ENCODE peak calls at places on chromosomes 2 and 18, in seven cellular contexts. S is GM23338, P is tibial artery, B is GM23248, L is lower lobe of right lung, W is tibial nerve, O is body of pancreas. V is an unnamed sample.

GRCh38 chr2:54577035-54577434 is 120.9 kb downstream of the SPTBN1 start:
- DNase-seq in B (no peak), S (no peak), O (peak; percentile 87), L (no peak), P (no peak), W (no peak), V (no peak)

GRCh38 chr18:28075501-28075900 is 101.4 kb downstream of the CDH2 start:
- DNase-seq in L (no peak), O (no peak), S (no peak), B (peak; percentile 50), P (no peak), W (no peak), V (no peak)

GRCh38 chr18:10923225-10923624 is 226.1 kb downstream of the PIEZO2 start:
- DNase-seq in L (no peak), B (peak; percentile 21), S (no peak), P (no peak), O (no peak), W (no peak), V (no peak)

GRCh38 chr18:5455644-5456043 is 88.2 kb downstream of the EPB41L3 start:
- DNase-seq in B (no peak), W (no peak), O (no peak), P (no peak), S (no peak), L (no peak), V (no peak)

GRCh38 chr2:234463626-234464290 is 33.1 kb downstream of the ARL4C start:
- DNase-seq in S (no peak), O (no peak), P (no peak), L (no peak), W (no peak), B (no peak), V (peak; percentile 68)

GRCh38 chr2:3631851-3632659 is 25.9 kb upstream of the ALLC start:
- DNase-seq in O (peak; percentile 8), S (no peak), B (no peak), L (no peak), P (peak; percentile 50), W (no peak), V (no peak)

GRCh38 chr2:8408560-8409460 is 273.0 kb upstream of the ID2 start:
- DNase-seq in B (no peak), S (no peak), L (no peak), W (no peak), O (no peak), P (no peak), V (no peak)

GRCh38 chr2:68537872-68538271 is 70.5 kb downstream of the APLF start:
- DNase-seq in O (no peak), P (no peak), L (no peak), S (no peak), B (peak; percentile 65), W (no peak), V (no peak)

GRCh38 chr2:51301376-51301775 is 269.4 kb upstream of the NRXN1 start:
- DNase-seq in B (no peak), P (no peak), S (peak; percentile 5), W (no peak), L (no peak), O (no peak), V (no peak)

GRCh38 chr2:29269095-29270090 is 154.2 kb downstream of the CLIP4 start:
- DNase-seq in W (no peak), B (no peak), P (peak; percentile 33), O (no peak), S (no peak), L (no peak), V (no peak)

GRCh38 chr2:43158259-43158880 is 68.0 kb downstream of the ZFP36L2 start:
- DNase-seq in B (peak; percentile 90), W (peak; percentile 40), L (peak; percentile 92), O (peak; percentile 63), P (peak; percentile 95), S (no peak), V (peak; percentile 62)

GRCh38 chr2:109497447-109497846 is 116.3 kb downstream of the SEPTIN10 start:
- DNase-seq in W (no peak), S (no peak), L (no peak), P (no peak), O (no peak), B (peak; percentile 78), V (no peak)

GRCh38 chr2:236802862-236803261 is 233.2 kb downstream of the ACKR3 start:
- DNase-seq in B (no peak), P (no peak), L (no peak), S (no peak), W (no peak), O (no peak), V (no peak)

GRCh38 chr2:191050640-191050987 is 36.6 kb upstream of the STAT1 start:
- DNase-seq in L (no peak), W (no peak), B (peak; percentile 90), P (no peak), S (no peak), O (no peak), V (no peak)

GRCh38 chr2:39059366-39059952 is 61.4 kb downstream of the SOS1 start:
- DNase-seq in L (no peak), O (no peak), S (peak; percentile 83), P (no peak), B (peak; percentile 65), W (no peak), V (no peak)

GRCh38 chr2:240598311-240598911 is 11.9 kb downstream of the CAPN10 start:
- DNase-seq in P (peak; percentile 66), S (no peak), O (no peak), L (peak; percentile 41), B (no peak), W (peak; percentile 4), V (no peak)

GRCh38 chr2:223993634-223994232 is 36.5 kb downstream of the MRPL44 start:
- DNase-seq in W (peak; percentile 55), P (no peak), O (peak; percentile 70), S (peak; percentile 89), L (no peak), B (peak; percentile 85), V (peak; percentile 49)

GRCh38 chr2:218325566-218326160 is 31.0 kb upstream of the CATIP start:
- DNase-seq in B (no peak), O (no peak), S (no peak), W (no peak), P (no peak), L (no peak), V (no peak)

GRCh38 chr2:187982668-187983067 is 309.0 kb upstream of the GULP1 start:
- DNase-seq in O (peak; percentile 51), L (no peak), S (no peak), B (peak; percentile 88), P (no peak), W (no peak), V (no peak)

GRCh38 chr18:24214144-24214543 is 75.3 kb downstream of the CABYR start:
- DNase-seq in S (no peak), W (no peak), B (no peak), L (no peak), P (no peak), O (no peak), V (no peak)

GRCh38 chr18:24212939-24213338 is 74.1 kb downstream of the CABYR start:
- DNase-seq in L (no peak), B (peak; percentile 77), O (no peak), S (no peak), P (no peak), W (no peak), V (no peak)

GRCh38 chr18:24208270-24209035 is 69.6 kb downstream of the CABYR start:
- DNase-seq in S (peak; percentile 29), B (peak; percentile 18), P (no peak), W (no peak), O (no peak), L (no peak), V (no peak)

GRCh38 chr18:24204904-24205303 is 66.0 kb downstream of the CABYR start:
- DNase-seq in O (no peak), L (no peak), B (no peak), W (no peak), P (no peak), S (no peak), V (no peak)

GRCh38 chr18:24209558-24209957 is 70.7 kb downstream of the CABYR start:
- DNase-seq in L (no peak), P (no peak), S (no peak), B (no peak), W (no peak), O (no peak), V (no peak)
- H3K27me3 ChIP-seq in L (no peaks in the 10 kb centered on the region), P (no peaks in the 10 kb centered on the region), S (no peaks in the 10 kb centered on the region), B (no peaks in the 10 kb centered on the region), W (no peaks in the 10 kb centered on the region), O (no peaks in the 10 kb centered on the region), V (no peaks in the 10 kb centered on the region)

DNA sequence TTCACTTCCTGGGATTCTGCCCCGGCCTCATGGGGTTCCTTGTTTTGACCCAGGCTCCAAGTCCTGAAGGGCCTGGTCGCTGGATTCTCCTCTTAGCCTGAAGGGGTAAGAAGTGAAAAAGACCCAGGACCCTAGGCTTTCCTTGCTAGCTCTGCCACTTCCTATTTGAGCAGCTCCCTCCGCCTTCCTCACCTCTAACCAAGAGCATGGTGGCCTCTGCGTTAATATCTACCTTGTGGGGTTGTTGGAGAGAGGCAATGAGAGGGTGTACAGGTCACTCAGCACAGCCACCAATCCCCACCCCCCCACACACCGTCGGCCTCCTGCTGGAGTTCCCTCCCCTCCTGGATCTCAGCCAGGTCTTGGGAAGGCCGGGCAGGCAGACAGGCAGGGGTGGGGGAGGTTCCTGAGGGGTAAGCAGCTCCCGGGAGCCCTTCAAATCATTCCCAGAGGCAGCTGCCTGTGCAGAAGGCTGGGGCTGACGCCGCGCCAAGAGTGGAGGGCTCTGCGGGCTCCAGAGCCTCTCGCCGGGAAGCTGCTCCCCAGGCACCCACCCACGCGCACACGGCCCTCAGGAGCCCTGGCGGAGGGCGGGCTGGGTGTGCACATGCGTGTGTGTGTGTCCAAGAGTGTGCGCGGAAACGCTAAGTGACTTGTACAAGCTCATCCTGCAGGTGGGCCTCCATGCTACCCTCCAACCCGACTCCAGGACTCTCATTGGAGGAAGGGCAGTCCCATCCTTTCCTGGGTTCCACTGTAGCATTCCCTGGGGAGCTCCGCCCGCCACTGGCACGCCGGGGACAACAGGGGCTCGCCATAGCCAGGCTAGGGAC is 50.0 kb downstream of the INHBB start:
- DNase-seq in W (no peak), S (no peak), P (peak; percentile 64), O (peak; percentile 26), B (no peak), L (no peak), V (no peak)
- H3K27ac ChIP-seq in W (no peak overlapping the region), S (no peak overlapping the region), P (no peak overlapping the region), O (no peak overlapping the region), B (no peak overlapping the region), L (no peak overlapping the region), V (no peak overlapping the region)

DNA sequence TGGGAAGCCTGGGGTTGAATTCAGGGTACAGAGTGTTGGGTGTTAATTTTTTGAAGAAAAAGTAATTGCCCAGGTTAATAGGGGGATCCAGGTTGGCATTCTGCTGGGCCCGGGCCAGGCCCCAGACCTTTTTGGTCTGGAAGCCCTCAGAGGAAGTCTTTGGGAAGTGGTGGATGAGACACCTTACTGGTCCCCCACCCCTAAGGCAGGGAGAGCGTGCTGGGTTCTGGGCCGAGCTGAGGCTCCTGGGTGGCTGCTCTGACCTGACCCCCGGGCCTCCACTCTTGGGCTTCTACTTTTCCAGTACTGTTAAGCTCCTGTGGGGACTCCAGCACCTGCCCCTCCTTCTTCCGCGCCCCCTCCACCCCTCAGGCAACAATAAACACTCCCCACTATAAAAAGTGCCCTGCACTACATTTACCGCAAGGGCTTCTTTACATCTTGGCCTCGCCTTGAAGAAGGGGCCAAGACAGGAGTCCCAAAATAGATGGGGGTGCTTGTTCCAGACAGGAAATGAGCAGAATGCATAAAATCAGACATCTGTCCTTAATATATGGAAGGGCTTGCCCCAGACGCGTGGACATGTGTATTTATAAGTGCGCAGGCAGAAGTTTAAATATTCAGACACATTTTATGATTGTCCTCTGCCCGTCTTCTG is 677 bp upstream of the HOXD3 start:
- DNase-seq in L (no peak), O (no peak), P (no peak), B (no peak), W (no peak), S (peak; percentile 10), V (no peak)
- H3K27me3 ChIP-seq in L (peaks cover 100% of the 10 kb centered on the region), O (no peaks in the 10 kb centered on the region), P (no peaks in the 10 kb centered on the region), B (no peaks in the 10 kb centered on the region), W (peaks cover 3% of the 10 kb centered on the region), S (peaks cover 100% of the 10 kb centered on the region), V (peaks cover 96% of the 10 kb centered on the region)

GRCh38 chr18:9684901-9685738 is 23.0 kb upstream of the RAB31 start:
- DNase-seq in W (no peak), S (no peak), L (no peak), O (no peak), B (peak; percentile 84), P (peak; percentile 79), V (no peak)
- H3K27ac ChIP-seq in W (peak overlapping the region; percentile 78), S (no peak overlapping the region), L (peak overlapping the region; percentile 70), O (no peak overlapping the region), B (peak overlapping the region; percentile 91), P (peak overlapping the region; percentile 66), V (no peak overlapping the region)

V was measured in CD4-positive, alpha-beta T cell.